ENCODE peak calls at places on chromosomes 2 and 18, in four cellular contexts. F is CD4-positive, alpha-beta memory T cell; D is osteocyte; E is stimulated activated CD8-positive, alpha-beta memory T cell treated with anti-CD3 and anti-CD28 coated beads, Interleukin-7, amount 100 ng/mL, for 1 hour. A is an unnamed sample.

GRCh38 chr18:9708057-9708881 is at the start of gene RAB31:
- DNase-seq in F (no peak), D (peak), E (no peak), A (peak)

GRCh38 chr2:88735853-88736252 is 44.4 kb downstream of the RPIA start:
- DNase-seq in D (no peak), F (no peak), E (no peak), A (no peak)

GRCh38 chr2:2739231-2739795 is 408.2 kb upstream of the MYT1L start:
- DNase-seq in F (no peak), E (no peak), D (no peak), A (no peak)

GRCh38 chr2:104444840-104445239 is 409.1 kb upstream of the POU3F3 start:
- DNase-seq in D (no peak), E (no peak), F (no peak), A (no peak)

GRCh38 chr2:191246820-191247380 is 1.7 kb downstream of the MYO1B start:
- DNase-seq in D (no peak), F (no peak), E (no peak), A (peak)

GRCh38 chr18:4224031-4224704 is 230.9 kb downstream of the DLGAP1 start:
- DNase-seq in D (no peak), F (no peak), E (no peak), A (no peak)

GRCh38 chr2:46550686-46551404 is 71.5 kb downstream of the TMEM247 start:
- DNase-seq in D (no peak), E (no peak), F (no peak), A (no peak)

GRCh38 chr2:113157108-113157896 is 16.5 kb upstream of the PSD4 start:
- DNase-seq in E (no peak), F (no peak), D (peak), A (no peak)

GRCh38 chr18:62763101-62763521 is 47.8 kb downstream of the PHLPP1 start:
- DNase-seq in E (no peak), F (no peak), D (no peak), A (no peak)

GRCh38 chr2:43321446-43321845 is 95.0 kb upstream of the ZFP36L2 start:
- DNase-seq in E (no peak), D (no peak), F (no peak), A (no peak)

GRCh38 chr2:195382186-195382585 is 274.8 kb upstream of the SLC39A10 start:
- DNase-seq in F (peak), E (no peak), D (no peak), A (no peak)

GRCh38 chr2:174286172-174286571 is 37.8 kb upstream of the OLA1 start:
- DNase-seq in D (no peak), F (no peak), E (no peak), A (no peak)

GRCh38 chr2:43605079-43605655 is 9.3 kb upstream of the THADA start:
- DNase-seq in F (no peak), D (no peak), E (no peak), A (peak)

GRCh38 chr2:121128741-121129659 is 156.0 kb downstream of the TFCP2L1 start:
- DNase-seq in D (no peak), E (no peak), F (no peak), A (no peak)

GRCh38 chr2:98807221-98807620 is 76.3 kb upstream of the MGAT4A start:
- DNase-seq in D (peak), E (no peak), F (peak), A (no peak)

GRCh38 chr18:75209952-75210261 is 690 bp upstream of the TSHZ1 start:
- DNase-seq in D (no peak), E (no peak), F (no peak), A (no peak)

GRCh38 chr2:152763651-152764050 is 45.2 kb downstream of the ARL6IP6 start:
- DNase-seq in E (no peak), F (no peak), D (no peak), A (no peak)

GRCh38 chr2:149924028-149924427 is 336.5 kb upstream of the MMADHC start:
- DNase-seq in D (no peak), F (no peak), E (no peak), A (no peak)

GRCh38 chr2:152432206-152432653 is 97.3 kb downstream of the FMNL2 start:
- DNase-seq in F (no peak), E (no peak), D (no peak), A (peak)

GRCh38 chr2:240293865-240294461 is 141.5 kb upstream of the GPC1 start:
- DNase-seq in D (peak), F (no peak), E (no peak), A (no peak)

GRCh38 chr2:30106543-30106942 is 40.3 kb upstream of the YPEL5 start:
- DNase-seq in D (no peak), E (no peak), F (no peak), A (no peak)

GRCh38 chr2:226579519-226579918 is 220.1 kb downstream of the IRS1 start:
- DNase-seq in F (no peak), E (no peak), D (no peak), A (no peak)

GRCh38 chr2:213995400-213996105 is 415.3 kb upstream of the VWC2L start:
- DNase-seq in F (no peak), E (no peak), D (no peak), A (peak)

GRCh38 chr2:98445708-98446577 is 1.3 kb downstream of the INPP4A start:
- DNase-seq in E (no peak), D (no peak), F (no peak), A (no peak)

GRCh38 chr18:23812566-23813440 is 123.5 kb downstream of the LAMA3 start:
- DNase-seq in E (no peak), D (no peak), F (peak), A (no peak)

GRCh38 chr2:233022561-233022960 is 9.5 kb upstream of the NGEF start:
- DNase-seq in D (no peak), F (no peak), E (no peak), A (no peak)

GRCh38 chr18:56770097-56770496 is 118.9 kb downstream of the WDR7 start:
- DNase-seq in F (no peak), D (no peak), E (no peak), A (no peak)

GRCh38 chr2:162242586-162243304 is 500 bp downstream of the FAP start:
- DNase-seq in E (no peak), D (no peak), F (no peak), A (peak)

GRCh38 chr2:2265747-2266259 is 65.3 kb downstream of the MYT1L start:
- DNase-seq in E (no peak), D (peak), F (no peak), A (no peak)

GRCh38 chr18:21115519-21116411 is 4.2 kb upstream of the ROCK1 start:
- DNase-seq in E (no peak), D (no peak), F (no peak), A (peak)

GRCh38 chr2:64166637-64167420 is 22.6 kb upstream of the PELI1 start:
- DNase-seq in D (no peak), E (no peak), F (no peak), A (no peak)

GRCh38 chr2:167294031-167294774 is 405.9 kb downstream of the XIRP2 start:
- DNase-seq in D (no peak), E (no peak), F (no peak), A (peak)

GRCh38 chr2:227450921-227451654 is 20.9 kb upstream of the AGFG1 start:
- DNase-seq in D (no peak), E (no peak), F (no peak), A (no peak)

GRCh38 chr2:119338826-119339561 is 27.6 kb downstream of the C2orf76 start:
- DNase-seq in E (peak), F (peak), D (no peak), A (no peak)

GRCh38 chr2:145644820-145645302 is 1124.9 kb upstream of the ZEB2 start:
- DNase-seq in F (no peak), D (no peak), E (no peak), A (no peak)

A was measured in fibroblast of gingiva.